ENCODE peak calls at places on chromosomes 16 and 17, in four cellular contexts. One of them, this sample, is unnamed.

GRCh38 chr16:48101069-48101674 is 54.6 kb downstream of the ABCC12 start:
- DNase-seq in left ventricle myocardium inferior: no peak
- DNase-seq in GM19239: no peak
- DNase-seq in AG10803: no peak
- DNase-seq in this sample: peak; percentile 41

GRCh38 chr16:47578573-47578972 is 117.4 kb downstream of the PHKB start:
- DNase-seq in GM19239: no peak
- DNase-seq in AG10803: peak; percentile 7
- DNase-seq in left ventricle myocardium inferior: no peak
- DNase-seq in this sample: no peak

GRCh38 chr17:55301521-55302406 is 37.0 kb downstream of the HLF start:
- DNase-seq in AG10803: no peak
- DNase-seq in GM19239: no peak
- DNase-seq in left ventricle myocardium inferior: no peak
- DNase-seq in this sample: no peak

GRCh38 chr17:31318298-31319190 is 2.9 kb downstream of the EVI2A start:
- DNase-seq in AG10803: peak; percentile 63
- DNase-seq in GM19239: no peak
- DNase-seq in left ventricle myocardium inferior: peak; percentile 40
- DNase-seq in this sample: no peak

GRCh38 chr16:27920391-27920891 is 143.1 kb downstream of the GSG1L start:
- DNase-seq in GM19239: no peak
- DNase-seq in left ventricle myocardium inferior: no peak
- DNase-seq in AG10803: no peak
- DNase-seq in this sample: no peak

GRCh38 chr16:85316321-85316919 is 204.1 kb upstream of the CIBAR2 start:
- DNase-seq in left ventricle myocardium inferior: peak; percentile 48
- DNase-seq in AG10803: peak; percentile 43
- DNase-seq in GM19239: peak; percentile 71
- DNase-seq in this sample: peak; percentile 56

GRCh38 chr17:65750678-65751077 is 189.2 kb upstream of the AXIN2 start:
- DNase-seq in GM19239: no peak
- DNase-seq in AG10803: peak; percentile 96
- DNase-seq in left ventricle myocardium inferior: peak; percentile 73
- DNase-seq in this sample: no peak

GRCh38 chr16:58105619-58106018 is 23.6 kb downstream of the CFAP20 start:
- DNase-seq in left ventricle myocardium inferior: no peak
- DNase-seq in GM19239: no peak
- DNase-seq in AG10803: no peak
- DNase-seq in this sample: no peak

GRCh38 chr17:77602062-77602746 is 356.3 kb upstream of the TNRC6C start:
- DNase-seq in GM19239: no peak
- DNase-seq in AG10803: peak; percentile 91
- DNase-seq in left ventricle myocardium inferior: peak; percentile 73
- DNase-seq in this sample: no peak

GRCh38 chr16:17515421-17516210 is 44.9 kb upstream of the XYLT1 start:
- DNase-seq in GM19239: no peak
- DNase-seq in left ventricle myocardium inferior: no peak
- DNase-seq in AG10803: peak; percentile 94
- DNase-seq in this sample: no peak

GRCh38 chr16:15689290-15689689 is 39.2 kb downstream of the NDE1 start:
- DNase-seq in AG10803: peak; percentile 20
- DNase-seq in GM19239: no peak
- DNase-seq in left ventricle myocardium inferior: no peak
- DNase-seq in this sample: no peak

GRCh38 chr17:1180958-1181768 is 1.4 kb upstream of the ABR start:
- DNase-seq in AG10803: no peak
- DNase-seq in GM19239: peak; percentile 52
- DNase-seq in left ventricle myocardium inferior: no peak
- DNase-seq in this sample: peak; percentile 58

GRCh38 chr17:60060474-60060873 is 18.2 kb downstream of the HEATR6 start:
- DNase-seq in left ventricle myocardium inferior: no peak
- DNase-seq in AG10803: no peak
- DNase-seq in GM19239: no peak
- DNase-seq in this sample: no peak

GRCh38 chr17:8681175-8681949 is 50.8 kb upstream of the MYH10 start:
- DNase-seq in left ventricle myocardium inferior: peak; percentile 31
- DNase-seq in AG10803: peak; percentile 80
- DNase-seq in GM19239: no peak
- DNase-seq in this sample: no peak

GRCh38 chr16:21265104-21265825 is 12.8 kb downstream of the CRYM start:
- DNase-seq in left ventricle myocardium inferior: peak; percentile 48
- DNase-seq in AG10803: peak; percentile 47
- DNase-seq in GM19239: no peak
- DNase-seq in this sample: no peak

GRCh38 chr17:28147026-28147425 is 104.5 kb downstream of the NLK start:
- DNase-seq in GM19239: no peak
- DNase-seq in AG10803: no peak
- DNase-seq in left ventricle myocardium inferior: no peak
- DNase-seq in this sample: no peak

GRCh38 chr16:78317871-78318270 is 218.4 kb downstream of the WWOX start:
- DNase-seq in GM19239: no peak
- DNase-seq in left ventricle myocardium inferior: no peak
- DNase-seq in AG10803: no peak
- DNase-seq in this sample: no peak

GRCh38 chr16:56734429-56734828 is 4.5 kb downstream of the NUP93 start:
- DNase-seq in left ventricle myocardium inferior: no peak
- DNase-seq in GM19239: no peak
- DNase-seq in AG10803: no peak
- DNase-seq in this sample: no peak

GRCh38 chr16:19179890-19180490 is 11.9 kb downstream of the SYT17 start:
- DNase-seq in left ventricle myocardium inferior: peak; percentile 64
- DNase-seq in AG10803: peak; percentile 48
- DNase-seq in GM19239: peak; percentile 76
- DNase-seq in this sample: peak; percentile 50

GRCh38 chr17:12727881-12728280 is 61.4 kb upstream of the ARHGAP44 start:
- DNase-seq in GM19239: no peak
- DNase-seq in left ventricle myocardium inferior: no peak
- DNase-seq in AG10803: no peak
- DNase-seq in this sample: no peak

GRCh38 chr16:50627419-50627818 is 53.7 kb downstream of the SNX20 start:
- DNase-seq in left ventricle myocardium inferior: peak; percentile 50
- DNase-seq in AG10803: peak; percentile 54
- DNase-seq in GM19239: peak; percentile 29
- DNase-seq in this sample: no peak

GRCh38 chr17:33052856-33053255 is 61.2 kb downstream of the SPACA3 start:
- DNase-seq in GM19239: no peak
- DNase-seq in AG10803: peak; percentile 2
- DNase-seq in left ventricle myocardium inferior: no peak
- DNase-seq in this sample: no peak

GRCh38 chr17:214881-215331 is 33.5 kb upstream of the DOC2B start:
- DNase-seq in GM19239: no peak
- DNase-seq in left ventricle myocardium inferior: no peak
- DNase-seq in AG10803: no peak
- DNase-seq in this sample: no peak

GRCh38 chr16:67001726-67002125 is 13.3 kb downstream of the CES4A start:
- DNase-seq in GM19239: no peak
- DNase-seq in AG10803: no peak
- DNase-seq in left ventricle myocardium inferior: no peak
- DNase-seq in this sample: no peak

GRCh38 chr16:330746-331145 is 21.8 kb downstream of the AXIN1 start:
- DNase-seq in AG10803: no peak
- DNase-seq in GM19239: no peak
- DNase-seq in left ventricle myocardium inferior: no peak
- DNase-seq in this sample: no peak

GRCh38 chr16:25256821-25257503 is 683 bp downstream of the ZKSCAN2 start:
- DNase-seq in left ventricle myocardium inferior: no peak
- DNase-seq in GM19239: no peak
- DNase-seq in AG10803: peak; percentile 31
- DNase-seq in this sample: no peak

This sample was measured in GM12892.